ENCODE peak calls at places on chromosome 11, in seven cellular contexts. C is activated naive CD8-positive, alpha-beta T cell treated with anti-CD3 and anti-CD28 coated beads for 36 hours; N is GM12865; F is effector memory CD4-positive, alpha-beta T cell; U is NCI-H460; B is Peyer's patch; M is head of caudate nucleus. Z is an unnamed sample.
A peak's percentile ranks its signal among the peaks of the same experiment; 100 is the strongest.

GRCh38 chr11:80958966-80959365 is 1518.1 kb upstream of the TENM4 start:
- DNase-seq in C (no peak), N (no peak), F (no peak), U (peak; percentile 6), B (no peak), M (no peak), Z (no peak)

GRCh38 chr11:130001491-130002351 is 914 bp downstream of the PRDM10 start:
- DNase-seq in C (no peak), N (peak; percentile 43), F (no peak), U (no peak), B (peak; percentile 64), M (peak; percentile 36), Z (peak; percentile 83)

GRCh38 chr11:63937713-63938480 is 905 bp upstream of the NAA40 start:
- DNase-seq in C (no peak), N (peak; percentile 61), F (no peak), U (no peak), B (no peak), M (no peak), Z (peak; percentile 36)

GRCh38 chr11:112459001-112459400 is 198.3 kb upstream of the PLET1 start:
- DNase-seq in C (no peak), N (no peak), F (no peak), U (peak; percentile 22), B (no peak), M (no peak), Z (no peak)

GRCh38 chr11:78030429-78031325 is 7.6 kb upstream of the KCTD14 start:
- DNase-seq in C (no peak), N (no peak), F (no peak), U (no peak), B (peak; percentile 59), M (peak; percentile 89), Z (no peak)

GRCh38 chr11:32005786-32006406 is 85.0 kb upstream of the RCN1 start:
- DNase-seq in C (no peak), N (no peak), F (no peak), U (no peak), B (no peak), M (no peak), Z (no peak)

GRCh38 chr11:73141309-73142127 is 600 bp downstream of the FCHSD2 start:
- DNase-seq in C (peak; percentile 70), N (peak; percentile 86), F (peak; percentile 59), U (peak; percentile 5), B (peak; percentile 84), M (peak; percentile 63), Z (peak; percentile 80)

GRCh38 chr11:31870609-31871309 is 59.6 kb upstream of the PAX6 start:
- DNase-seq in C (peak; percentile 12), N (peak; percentile 35), F (no peak), U (peak; percentile 43), B (peak; percentile 48), M (peak; percentile 45), Z (peak; percentile 80)

GRCh38 chr11:18203723-18204122 is 31.1 kb downstream of the MRGPRX4 start:
- DNase-seq in C (no peak), N (peak; percentile 32), F (no peak), U (peak; percentile 1), B (no peak), M (no peak), Z (peak; percentile 21)

Z was measured in nephron progenitor cell.